ENCODE peak calls at places on chromosome 14, in eight cellular contexts. W is osteocyte, K is Peyer's patch, P is foreskin fibroblast, Q is choroid plexus epithelial cell, F is mesothelial cell of epicardium, B is heart right ventricle, I is lung. E is an unnamed sample.

GRCh38 chr14:72517736-72518135 is 376.2 kb downstream of the DPF3 start:
- DNase-seq in W (no peak), K (no peak), P (no peak), Q (no peak), F (no peak), B (no peak), I (no peak), E (no peak)

GRCh38 chr14:101838476-101838875 is 77.0 kb downstream of the PPP2R5C start:
- DNase-seq in W (no peak), K (no peak), P (no peak), Q (peak), F (no peak), B (no peak), I (no peak), E (no peak)

GRCh38 chr14:101118746-101119610 is 215.5 kb upstream of the RTL1 start:
- DNase-seq in W (peak), K (no peak), P (no peak), Q (no peak), F (no peak), B (no peak), I (peak), E (peak)

GRCh38 chr14:54637270-54637669 is 70.3 kb downstream of the SAMD4A start:
- DNase-seq in W (no peak), K (no peak), P (no peak), Q (no peak), F (no peak), B (no peak), I (no peak), E (no peak)

GRCh38 chr14:65972891-65973290 is 513.3 kb upstream of the CCDC196 start:
- DNase-seq in W (no peak), K (no peak), P (peak), Q (peak), F (no peak), B (no peak), I (no peak), E (no peak)

GRCh38 chr14:22112004-22112403 is 438.4 kb upstream of the OR4E1 start:
- DNase-seq in W (no peak), K (no peak), P (no peak), Q (peak), F (no peak), B (peak), I (no peak), E (no peak)

GRCh38 chr14:92135269-92135668 is 13.5 kb downstream of the CPSF2 start:
- DNase-seq in W (no peak), K (no peak), P (no peak), Q (peak), F (no peak), B (no peak), I (no peak), E (no peak)

GRCh38 chr14:63524537-63525155 is 18.5 kb downstream of the PPP2R5E start:
- DNase-seq in W (no peak), K (no peak), P (no peak), Q (no peak), F (no peak), B (no peak), I (no peak), E (no peak)

GRCh38 chr14:96038920-96039632 is at the start of gene C14orf132:
- DNase-seq in W (no peak), K (peak), P (peak), Q (peak), F (peak), B (peak), I (peak), E (peak)

GRCh38 chr14:61482348-61483206 is 161.2 kb downstream of the PRKCH start:
- DNase-seq in W (no peak), K (no peak), P (no peak), Q (no peak), F (no peak), B (no peak), I (no peak), E (no peak)

GRCh38 chr14:61537567-61538463 is 157.5 kb upstream of the HIF1A start:
- DNase-seq in W (no peak), K (peak), P (peak), Q (peak), F (no peak), B (no peak), I (peak), E (no peak)

GRCh38 chr14:71355324-71356201 is 448.3 kb downstream of the PCNX1 start:
- DNase-seq in W (no peak), K (no peak), P (no peak), Q (peak), F (no peak), B (no peak), I (no peak), E (no peak)

GRCh38 chr14:73428354-73428824 is 30.0 kb downstream of the NUMB start:
- DNase-seq in W (no peak), K (no peak), P (no peak), Q (peak), F (no peak), B (no peak), I (peak), E (no peak)

GRCh38 chr14:36553650-36554260 is 28.7 kb downstream of the NKX2-8 start:
- DNase-seq in W (no peak), K (no peak), P (peak), Q (peak), F (no peak), B (no peak), I (no peak), E (no peak)

GRCh38 chr14:80356413-80356812 is 145.1 kb upstream of the DIO2 start:
- DNase-seq in W (no peak), K (no peak), P (peak), Q (peak), F (no peak), B (no peak), I (no peak), E (no peak)

GRCh38 chr14:89422181-89422951 is 5.3 kb upstream of the FOXN3 start:
- DNase-seq in W (no peak), K (peak), P (no peak), Q (no peak), F (no peak), B (no peak), I (no peak), E (no peak)

GRCh38 chr14:59093889-59094288 is 94.6 kb upstream of the DAAM1 start:
- DNase-seq in W (no peak), K (no peak), P (no peak), Q (no peak), F (no peak), B (no peak), I (no peak), E (no peak)
- TF ChIP-seq CTCF in W (no peak), K (no peak), P (no peak), Q (no peak), F (no peak), B (no peak), I (no peak), E (no peak)

GRCh38 chr14:47447076-47447475 is 228.3 kb downstream of the MDGA2 start:
- DNase-seq in W (no peak), K (no peak), P (no peak), Q (no peak), F (no peak), B (no peak), I (no peak), E (no peak)
- TF ChIP-seq CTCF in W (no peak), K (no peak), P (no peak), Q (no peak), F (no peak), B (no peak), I (no peak), E (no peak)

GRCh38 chr14:68106456-68106855 is 286.9 kb downstream of the RAD51B start:
- DNase-seq in W (no peak), K (no peak), P (no peak), Q (no peak), F (no peak), B (no peak), I (no peak), E (no peak)
- TF ChIP-seq CTCF in W (no peak), K (no peak), P (no peak), Q (no peak), F (no peak), B (no peak), I (no peak), E (no peak)

DNA sequence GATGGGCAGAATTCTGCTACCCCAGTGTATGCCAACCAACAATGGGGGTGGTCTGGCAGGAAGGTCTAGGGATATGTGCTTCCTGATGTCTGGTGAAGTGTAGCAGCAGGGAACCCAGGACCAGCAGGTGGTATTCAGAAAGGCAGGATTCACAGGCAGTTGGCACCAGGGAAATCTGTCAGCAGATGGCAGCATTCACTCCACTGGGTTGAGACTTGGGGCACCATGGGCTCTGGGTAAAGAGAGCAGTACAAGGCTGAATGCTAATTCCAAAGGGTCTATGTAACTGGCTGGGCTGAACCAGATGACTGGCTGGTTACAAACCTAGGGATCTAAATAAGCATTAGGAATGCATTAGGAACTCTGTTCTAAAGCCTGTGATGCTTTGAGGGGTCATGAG is 466.9 kb upstream of the STXBP6 start:
- DNase-seq in W (no peak), K (no peak), P (no peak), Q (no peak), F (no peak), B (no peak), I (no peak), E (no peak)
- TF ChIP-seq CTCF in W (no peak), K (no peak), P (no peak), Q (no peak), F (no peak), B (no peak), I (no peak), E (no peak)